ENCODE peak calls at places on chromosomes 7 and 10, in four cellular contexts. One of them, this sample, is unnamed.

GRCh38 chr7:19920200-19920599 is 146.8 kb upstream of the TMEM196 start:
- DNase-seq in HepG2: no peak
- DNase-seq in K562: no peak
- DNase-seq in H1: no peak
- DNase-seq in this sample: no peak

GRCh38 chr10:43059336-43059720 is 17.5 kb upstream of the RET start:
- DNase-seq in HepG2: no peak
- DNase-seq in H1: no peak
- DNase-seq in K562: no peak
- DNase-seq in this sample: no peak

GRCh38 chr7:137020351-137020750 is 151.9 kb downstream of the CHRM2 start:
- DNase-seq in HepG2: no peak
- DNase-seq in K562: no peak
- DNase-seq in H1: no peak
- DNase-seq in this sample: no peak

GRCh38 chr10:14617850-14618249 is 156.8 kb downstream of the FAM107B start:
- DNase-seq in HepG2: no peak
- DNase-seq in H1: no peak
- DNase-seq in K562: no peak
- DNase-seq in this sample: no peak

GRCh38 chr7:47375121-47375551 is 206.8 kb downstream of the TNS3 start:
- DNase-seq in H1: no peak
- DNase-seq in K562: no peak
- DNase-seq in HepG2: no peak
- DNase-seq in this sample: no peak

GRCh38 chr7:4226166-4226857 is 455.8 kb upstream of the FOXK1 start:
- DNase-seq in HepG2: peak; percentile 8
- DNase-seq in H1: peak; percentile 70
- DNase-seq in K562: no peak
- DNase-seq in this sample: peak; percentile 13

GRCh38 chr10:128072941-128073615 is 53.1 kb downstream of the MKI67 start:
- DNase-seq in HepG2: no peak
- DNase-seq in H1: no peak
- DNase-seq in K562: no peak
- DNase-seq in this sample: no peak

GRCh38 chr10:29268011-29268410 is 20.9 kb upstream of the LYZL1 start:
- DNase-seq in HepG2: no peak
- DNase-seq in H1: no peak
- DNase-seq in K562: no peak
- DNase-seq in this sample: no peak

GRCh38 chr7:130921391-130922180 is 187.6 kb upstream of the KLF14 start:
- DNase-seq in K562: no peak
- DNase-seq in H1: peak; percentile 48
- DNase-seq in HepG2: no peak
- DNase-seq in this sample: no peak

GRCh38 chr7:118053353-118053752 is 130.6 kb upstream of the LSM8 start:
- DNase-seq in H1: no peak
- DNase-seq in HepG2: no peak
- DNase-seq in K562: no peak
- DNase-seq in this sample: no peak

GRCh38 chr10:97445722-97446639 is at the start of the genes EXOSC1 and ZDHHC16:
- DNase-seq in HepG2: peak; percentile 97
- DNase-seq in H1: peak; percentile 94
- DNase-seq in K562: peak; percentile 91
- DNase-seq in this sample: peak; percentile 96

GRCh38 chr7:55521543-55522267 is 50.6 kb downstream of the VOPP1 start:
- DNase-seq in HepG2: no peak
- DNase-seq in H1: no peak
- DNase-seq in K562: no peak
- DNase-seq in this sample: no peak

GRCh38 chr10:43046288-43046991 is 30.4 kb upstream of the RET start:
- DNase-seq in H1: no peak
- DNase-seq in HepG2: no peak
- DNase-seq in K562: no peak
- DNase-seq in this sample: no peak

GRCh38 chr7:51350195-51350896 is 33.7 kb upstream of the COBL start:
- DNase-seq in K562: no peak
- DNase-seq in HepG2: peak; percentile 33
- DNase-seq in H1: no peak
- DNase-seq in this sample: peak; percentile 10

GRCh38 chr10:1631282-1631681 is 106.0 kb downstream of the ADARB2 start:
- DNase-seq in K562: no peak
- DNase-seq in HepG2: no peak
- DNase-seq in H1: no peak
- DNase-seq in this sample: no peak

GRCh38 chr10:84175436-84175835 is 1.8 kb downstream of the GPR15LG start:
- DNase-seq in H1: no peak
- DNase-seq in HepG2: no peak
- DNase-seq in K562: no peak
- DNase-seq in this sample: no peak

GRCh38 chr10:819326-819725 is 112.2 kb downstream of the LARP4B start:
- DNase-seq in HepG2: no peak
- DNase-seq in K562: no peak
- DNase-seq in H1: no peak
- DNase-seq in this sample: no peak

GRCh38 chr7:155456772-155457543 is 971 bp upstream of the EN2 start:
- DNase-seq in HepG2: no peak
- DNase-seq in H1: peak; percentile 81
- DNase-seq in K562: peak; percentile 74
- DNase-seq in this sample: peak; percentile 91

GRCh38 chr10:132628966-132629900 is 91.6 kb downstream of the INPP5A start:
- DNase-seq in HepG2: no peak
- DNase-seq in H1: no peak
- DNase-seq in K562: no peak
- DNase-seq in this sample: no peak

GRCh38 chr7:157652954-157653826 is 316.4 kb downstream of the DNAJB6 start:
- DNase-seq in HepG2: no peak
- DNase-seq in K562: no peak
- DNase-seq in H1: no peak
- DNase-seq in this sample: no peak

GRCh38 chr7:79458796-79459195 is 5.3 kb upstream of the MAGI2 start:
- DNase-seq in H1: no peak
- DNase-seq in K562: no peak
- DNase-seq in HepG2: no peak
- DNase-seq in this sample: no peak

GRCh38 chr7:106747804-106748203 is 86.8 kb upstream of the CCDC71L start:
- DNase-seq in H1: no peak
- DNase-seq in HepG2: no peak
- DNase-seq in K562: no peak
- DNase-seq in this sample: no peak

GRCh38 chr7:129782257-129783096 is 170.3 kb downstream of the UBE2H start:
- DNase-seq in K562: no peak
- DNase-seq in H1: no peak
- DNase-seq in HepG2: no peak
- DNase-seq in this sample: no peak
- H3K4me3 ChIP-seq in K562: no peak overlapping the region
- H3K4me3 ChIP-seq in H1: peak overlapping the region; percentile 76
- H3K4me3 ChIP-seq in HepG2: peak overlapping the region; percentile 82
- H3K4me3 ChIP-seq in this sample: no peak overlapping the region

DNA sequence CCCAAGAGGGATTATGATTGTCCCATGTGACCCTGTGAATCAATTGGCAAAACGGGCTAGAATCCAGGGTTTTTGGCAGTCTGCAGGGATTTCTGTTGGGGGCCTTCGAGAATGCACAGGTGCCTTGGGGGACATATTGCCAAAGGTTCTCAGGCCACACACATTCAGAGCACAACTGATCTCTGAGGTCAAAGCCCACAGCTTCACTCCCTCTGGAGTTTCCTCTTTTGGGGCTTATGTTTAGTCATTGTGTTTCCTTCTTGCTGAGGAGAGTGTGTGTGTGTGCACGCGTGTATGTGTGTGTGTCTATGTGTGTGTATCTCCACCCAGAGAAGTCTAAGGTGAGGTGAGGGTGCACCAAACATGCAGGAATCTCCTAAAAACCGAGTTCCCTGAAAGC is 8.8 kb downstream of the PPIF start:
- DNase-seq in H1: peak; percentile 27
- DNase-seq in K562: no peak
- DNase-seq in HepG2: no peak
- DNase-seq in this sample: no peak
- TF ChIP-seq RNF2 in H1: no peak
- TF ChIP-seq RNF2 in K562: no peak
- TF ChIP-seq RNF2 in HepG2: no peak
- TF ChIP-seq RNF2 in this sample: no peak

GRCh38 chr7:30163231-30163894 is 28.6 kb downstream of the MTURN start:
- DNase-seq in HepG2: peak; percentile 10
- DNase-seq in K562: no peak
- DNase-seq in H1: no peak
- DNase-seq in this sample: no peak
- H3K4me3 ChIP-seq in HepG2: peak overlapping the region; percentile 5
- H3K4me3 ChIP-seq in K562: no peak overlapping the region
- H3K4me3 ChIP-seq in H1: no peak overlapping the region
- H3K4me3 ChIP-seq in this sample: no peak overlapping the region

DNA sequence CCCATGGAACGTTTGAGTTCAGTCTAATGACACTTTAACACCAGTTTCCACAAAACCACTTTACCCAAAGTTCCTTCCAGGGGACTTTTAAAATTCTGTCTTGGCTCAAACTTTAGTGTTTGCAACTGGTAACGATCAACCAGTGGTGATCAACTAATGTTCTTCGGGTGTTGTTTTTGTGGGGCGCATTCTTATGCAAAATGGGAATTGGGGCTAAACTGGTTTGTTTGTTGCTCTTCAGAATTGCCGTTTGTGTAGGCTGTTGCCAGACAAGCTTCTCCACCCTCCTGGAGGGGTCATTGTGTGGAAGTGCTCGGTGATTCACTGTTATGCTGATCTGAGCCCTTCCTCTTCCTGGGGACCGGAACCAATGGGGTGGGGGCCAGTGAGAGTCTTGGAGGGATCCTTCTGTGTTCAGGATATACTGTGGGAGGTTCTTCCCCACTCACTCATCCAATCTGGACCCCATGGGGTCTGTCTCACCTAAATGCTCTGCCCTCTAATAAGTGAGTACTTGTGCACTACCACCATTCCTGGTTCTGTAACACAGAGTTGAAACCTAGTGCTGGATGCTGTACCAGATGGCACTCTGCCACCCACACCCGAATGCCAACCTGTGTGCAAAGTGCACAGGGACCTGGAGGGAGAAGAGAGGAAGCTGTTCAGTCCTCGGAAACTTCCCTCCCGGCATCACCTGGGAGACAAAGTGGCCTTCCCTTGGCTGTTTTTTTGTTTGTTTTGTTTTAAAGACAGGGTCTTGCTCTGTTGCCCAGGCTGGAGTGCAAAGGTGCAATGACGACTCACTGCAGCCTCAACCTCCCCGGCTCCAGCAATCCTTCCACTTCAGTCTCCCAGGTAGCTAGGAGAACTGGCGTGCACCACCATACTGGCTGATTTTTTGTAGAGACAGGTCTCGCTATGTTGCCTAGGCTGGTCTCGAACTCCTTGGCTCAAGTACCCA is 2.1 kb downstream of the NFE2L3 start:
- DNase-seq in HepG2: no peak
- DNase-seq in K562: peak; percentile 37
- DNase-seq in H1: peak; percentile 57
- DNase-seq in this sample: no peak
- TF ChIP-seq RNF2 in HepG2: no peak
- TF ChIP-seq RNF2 in K562: no peak
- TF ChIP-seq RNF2 in H1: no peak
- TF ChIP-seq RNF2 in this sample: no peak

DNA sequence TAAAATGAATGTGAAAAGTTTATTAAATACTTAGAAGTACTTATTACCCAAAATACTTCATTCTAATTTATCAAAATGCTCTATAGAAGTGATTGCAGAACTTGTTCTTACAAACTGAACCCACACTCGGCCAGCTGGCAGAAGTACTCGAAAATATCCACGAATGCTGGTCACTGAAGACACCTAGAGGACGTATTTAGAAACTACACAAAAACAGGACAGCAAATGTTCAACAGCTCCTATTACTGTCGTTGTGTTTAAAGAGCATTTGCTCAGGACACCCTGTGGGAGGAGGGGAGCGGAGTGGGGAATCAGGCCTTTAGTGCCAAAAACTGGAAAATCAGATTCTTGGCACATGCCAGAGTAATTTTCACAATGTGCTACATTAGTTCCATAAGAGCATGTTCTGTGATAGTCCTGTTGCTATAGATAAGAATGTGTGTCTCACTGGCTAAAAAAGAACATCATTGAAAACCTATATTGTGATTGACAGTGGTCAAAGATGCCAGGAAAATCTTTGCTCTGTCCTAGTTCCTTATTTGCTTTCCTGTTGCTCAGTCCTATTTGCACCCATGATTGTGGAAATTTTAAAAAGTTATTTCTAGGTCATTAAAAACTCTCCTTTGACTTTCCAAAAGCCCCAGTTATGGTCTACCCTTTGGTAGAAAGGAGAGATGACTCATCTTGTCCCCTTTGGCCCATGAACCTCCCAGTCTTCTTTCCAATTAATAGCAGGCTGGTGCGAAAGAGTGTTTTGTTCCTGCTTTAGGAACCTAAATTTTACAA is 49.0 kb upstream of the NRBF2 start:
- DNase-seq in HepG2: peak; percentile 62
- DNase-seq in K562: peak; percentile 40
- DNase-seq in H1: no peak
- DNase-seq in this sample: peak; percentile 41
- H3K4me3 ChIP-seq in HepG2: no peak overlapping the region
- H3K4me3 ChIP-seq in K562: no peak overlapping the region
- H3K4me3 ChIP-seq in H1: no peak overlapping the region
- H3K4me3 ChIP-seq in this sample: no peak overlapping the region

GRCh38 chr7:148916186-148916585 is 32.1 kb upstream of the EZH2 start:
- DNase-seq in K562: no peak
- DNase-seq in HepG2: no peak
- DNase-seq in H1: no peak
- DNase-seq in this sample: no peak
- TF ChIP-seq RNF2 in K562: no peak
- TF ChIP-seq RNF2 in HepG2: no peak
- TF ChIP-seq RNF2 in H1: no peak
- TF ChIP-seq RNF2 in this sample: no peak

GRCh38 chr10:67785098-67785497 is 52.9 kb downstream of the DNAJC12 start:
- DNase-seq in K562: no peak
- DNase-seq in H1: no peak
- DNase-seq in HepG2: no peak
- DNase-seq in this sample: no peak

GRCh38 chr10:67780759-67781538 is 57.0 kb downstream of the DNAJC12 start:
- DNase-seq in HepG2: no peak
- DNase-seq in K562: no peak
- DNase-seq in H1: peak; percentile 32
- DNase-seq in this sample: no peak

GRCh38 chr10:67782556-67782955 is 55.4 kb downstream of the DNAJC12 start:
- DNase-seq in HepG2: no peak
- DNase-seq in K562: no peak
- DNase-seq in H1: no peak
- DNase-seq in this sample: no peak

GRCh38 chr10:67784584-67784983 is 53.4 kb downstream of the DNAJC12 start:
- DNase-seq in K562: no peak
- DNase-seq in HepG2: no peak
- DNase-seq in H1: no peak
- DNase-seq in this sample: no peak

GRCh38 chr10:67783576-67784294 is 54.3 kb downstream of the DNAJC12 start:
- DNase-seq in HepG2: no peak
- DNase-seq in H1: no peak
- DNase-seq in K562: no peak
- DNase-seq in this sample: no peak
- H3K4me3 ChIP-seq in HepG2: no peak overlapping the region
- H3K4me3 ChIP-seq in H1: no peak overlapping the region
- H3K4me3 ChIP-seq in K562: no peak overlapping the region
- H3K4me3 ChIP-seq in this sample: no peak overlapping the region

GRCh38 chr7:141558544-141559183 is 7.5 kb downstream of the AGK start:
- DNase-seq in K562: no peak
- DNase-seq in H1: no peak
- DNase-seq in HepG2: no peak
- DNase-seq in this sample: no peak
- TF ChIP-seq RNF2 in K562: no peak
- TF ChIP-seq RNF2 in H1: no peak
- TF ChIP-seq RNF2 in HepG2: no peak
- TF ChIP-seq RNF2 in this sample: no peak

GRCh38 chr10:91630592-91630991 is 2.3 kb downstream of the PPP1R3C start:
- DNase-seq in HepG2: no peak
- DNase-seq in H1: no peak
- DNase-seq in K562: no peak
- DNase-seq in this sample: no peak
- H3K4me3 ChIP-seq in HepG2: peak overlapping the region; percentile 23
- H3K4me3 ChIP-seq in H1: no peak overlapping the region
- H3K4me3 ChIP-seq in K562: peak overlapping the region; percentile 27
- H3K4me3 ChIP-seq in this sample: no peak overlapping the region

This sample was measured in A549.